ENCODE peak calls at places on chromosomes 3 and 15, in ten cellular contexts. C is AG09319, V is WTC11, T is AG04450, B is body of pancreas, D is cardiac fibroblast, M is mesothelial cell of epicardium, Z is uterus, K is lower leg skin, S is endothelial cell. G is an unnamed sample.

GRCh38 chr3:117752984-117753717 is 1043.6 kb downstream of the TUSC7 start:
- DNase-seq in C (peak), M (no peak), S (no peak), K (no peak), D (no peak), B (no peak), T (peak), V (no peak), Z (no peak), G (no peak)

GRCh38 chr3:66598168-66598567 is 97.3 kb upstream of the LRIG1 start:
- DNase-seq in S (no peak), D (no peak), B (no peak), V (no peak), M (no peak), K (no peak), C (peak), T (no peak), Z (no peak), G (no peak)

GRCh38 chr3:99780749-99781148 is 36.9 kb upstream of the CMSS1 start:
- DNase-seq in T (no peak), C (no peak), Z (no peak), S (no peak), D (peak), B (no peak), M (no peak), V (no peak), K (no peak), G (no peak)

GRCh38 chr3:58059349-58060321 is 51.4 kb downstream of the FLNB start:
- DNase-seq in M (no peak), K (no peak), D (peak), V (no peak), B (peak), Z (peak), T (peak), C (no peak), S (no peak), G (no peak)

GRCh38 chr3:30538787-30539186 is 67.6 kb upstream of the TGFBR2 start:
- DNase-seq in B (no peak), K (no peak), Z (no peak), M (no peak), T (peak), D (peak), S (no peak), V (no peak), C (no peak), G (no peak)

GRCh38 chr3:115804722-115805121 is 181.4 kb downstream of the GAP43 start:
- DNase-seq in Z (no peak), T (no peak), B (no peak), V (no peak), K (no peak), C (peak), S (no peak), D (peak), M (no peak), G (no peak)

GRCh38 chr3:112199622-112200316 is 66.7 kb upstream of the GCSAM start:
- DNase-seq in V (no peak), C (no peak), T (no peak), M (no peak), S (no peak), K (no peak), B (no peak), D (no peak), Z (no peak), G (no peak)

GRCh38 chr15:62112616-62113593 is 46.1 kb downstream of the C2CD4A start:
- DNase-seq in B (peak), T (peak), K (peak), Z (no peak), D (peak), S (no peak), M (no peak), C (no peak), V (no peak), G (no peak)

GRCh38 chr3:121473001-121473400 is 72.8 kb downstream of the POLQ start:
- DNase-seq in S (no peak), Z (no peak), K (no peak), B (no peak), C (no peak), M (no peak), D (no peak), V (no peak), T (no peak), G (no peak)

DNA sequence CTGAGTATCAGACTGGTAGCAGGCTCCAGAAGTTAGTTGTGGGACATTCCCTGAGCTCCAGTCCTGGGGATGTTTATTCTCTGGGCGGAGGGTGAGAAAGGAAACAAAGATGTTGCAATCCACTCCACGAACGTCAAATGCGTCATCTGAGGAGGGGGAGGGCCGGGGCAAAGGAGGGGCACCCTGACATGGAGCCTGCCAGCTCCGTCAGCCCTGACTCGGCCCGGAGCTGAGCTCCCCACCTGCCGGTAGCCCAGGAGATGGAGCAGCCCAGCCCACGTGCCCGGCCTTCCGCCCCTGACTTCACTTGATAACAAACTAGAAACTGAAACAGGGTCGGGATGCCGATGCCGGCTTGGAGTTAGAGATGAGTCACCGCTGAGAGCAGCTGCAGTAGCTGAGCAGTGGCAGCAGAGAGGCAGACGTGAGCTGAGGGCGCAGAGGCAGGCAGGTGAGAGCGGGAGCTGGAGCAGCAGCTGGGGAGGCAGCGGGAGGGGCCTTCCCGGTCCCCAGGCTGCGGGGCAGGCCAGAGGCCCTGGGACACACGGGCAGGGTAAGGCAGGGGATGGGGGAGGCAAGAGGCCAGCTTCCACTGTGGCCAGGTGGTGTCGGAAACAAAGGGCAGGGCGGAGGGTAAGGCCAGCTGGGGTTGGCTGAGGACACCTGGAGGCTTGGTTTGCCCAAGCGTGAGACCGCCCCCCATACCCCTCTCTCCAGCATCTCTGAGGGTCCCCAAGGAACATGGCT is at the start of gene ISG20:
- DNase-seq in C (peak), Z (peak), M (peak), K (peak), S (peak), T (peak), V (peak), D (peak), B (peak), G (peak)
- TF ChIP-seq CTCF in C (peak), Z (peak), M (no peak), K (no peak), S (no peak), T (peak), V (no peak), D (peak), B (peak), G (peak)

GRCh38 chr15:92899910-92900711 is at the start of gene CHD2:
- DNase-seq in T (peak), D (peak), M (peak), C (peak), Z (peak), S (peak), V (peak), B (peak), K (peak), G (no peak)
- TF ChIP-seq CTCF in T (no peak), D (no peak), M (no peak), C (no peak), Z (no peak), S (no peak), V (no peak), B (no peak), K (no peak), G (no peak)

GRCh38 chr3:11641316-11641682 is 2.4 kb downstream of the VGLL4 start:
- DNase-seq in V (no peak), Z (no peak), S (no peak), C (no peak), K (no peak), D (peak), M (no peak), B (no peak), T (peak), G (no peak)
- TF ChIP-seq CTCF in V (no peak), Z (peak), S (no peak), C (no peak), K (no peak), D (no peak), M (no peak), B (no peak), T (no peak), G (peak)

DNA sequence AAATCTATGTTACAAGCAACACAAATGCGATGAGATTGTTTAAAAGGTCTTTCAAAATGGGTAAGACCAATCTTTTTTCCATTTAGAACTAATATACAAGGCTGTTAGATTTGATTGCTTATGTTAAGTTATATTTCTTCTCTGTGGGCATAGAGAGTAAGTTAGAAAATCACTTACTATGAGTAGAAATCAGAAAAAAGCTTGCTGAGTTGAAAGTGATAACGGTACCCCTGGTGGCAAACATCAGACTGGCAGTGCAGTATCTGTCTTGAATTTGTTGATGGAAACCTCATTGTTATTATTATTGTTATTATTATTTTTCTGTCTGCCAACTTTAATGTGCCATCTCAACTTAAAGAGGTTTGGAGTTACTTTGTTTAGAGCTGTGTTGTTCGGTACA is 12.4 kb downstream of the CLDN11 start:
- DNase-seq in Z (no peak), D (no peak), K (no peak), S (no peak), C (no peak), T (no peak), V (no peak), M (no peak), B (no peak), G (no peak)
- TF ChIP-seq CTCF in Z (no peak), D (peak), K (no peak), S (peak), C (no peak), T (peak), V (no peak), M (no peak), B (no peak), G (no peak)